ENCODE peak calls at places on chromosomes 11 and 22, in five cellular contexts. M is RWPE1, L is Calu3, H is SK-N-SH, F is Peyer's patch. X is an unnamed sample.
A peak's percentile ranks its signal among the peaks of the same experiment; 100 is the strongest.

GRCh38 chr22:44288951-44289350 is 23.8 kb downstream of the SHISAL1 start:
- DNase-seq in M (no peak), L (no peak), H (no peak), F (no peak), X (no peak)

GRCh38 chr11:46347637-46348311 is 511 bp downstream of the DGKZ start:
- DNase-seq in M (no peak), L (peak; percentile 21), H (peak; percentile 63), F (no peak), X (no peak)

GRCh38 chr11:1756024-1756561 is 5.7 kb upstream of the IFITM10 start:
- DNase-seq in M (no peak), L (no peak), H (no peak), F (no peak), X (no peak)

GRCh38 chr11:45921561-45922424 is 663 bp upstream of the LARGE2 start:
- DNase-seq in M (no peak), L (peak; percentile 84), H (peak; percentile 60), F (peak; percentile 58), X (no peak)

GRCh38 chr22:35967046-35967397 is 61.6 kb downstream of the RBFOX2 start:
- DNase-seq in M (no peak), L (no peak), H (no peak), F (no peak), X (no peak)

GRCh38 chr22:19065298-19065859 is 56.8 kb downstream of the DGCR2 start:
- DNase-seq in M (no peak), L (no peak), H (no peak), F (peak; percentile 11), X (no peak)

GRCh38 chr11:115645631-115646271 is 141.5 kb upstream of the CADM1 start:
- DNase-seq in M (no peak), L (no peak), H (peak; percentile 44), F (no peak), X (no peak)

GRCh38 chr11:1876361-1877063 is 15.2 kb downstream of the PRR33 start:
- DNase-seq in M (peak; percentile 19), L (peak; percentile 72), H (peak; percentile 86), F (peak; percentile 35), X (peak; percentile 46)

GRCh38 chr11:92865352-92865751 is 104.1 kb upstream of the MTNR1B start:
- DNase-seq in M (no peak), L (no peak), H (no peak), F (no peak), X (peak; percentile 21)

GRCh38 chr11:124917115-124917637 is 1.9 kb upstream of the HEPN1 start:
- DNase-seq in M (no peak), L (no peak), H (no peak), F (no peak), X (no peak)

GRCh38 chr11:116861539-116861938 is 24.1 kb upstream of the APOA1 start:
- DNase-seq in M (peak; percentile 26), L (no peak), H (no peak), F (no peak), X (peak; percentile 69)

GRCh38 chr11:105144887-105145286 is 5.3 kb upstream of the CARD18 start:
- DNase-seq in M (peak; percentile 15), L (peak; percentile 1), H (no peak), F (no peak), X (peak; percentile 71)

GRCh38 chr11:75341583-75341982 is 9.9 kb downstream of the ARRB1 start:
- DNase-seq in M (no peak), L (no peak), H (no peak), F (no peak), X (no peak)

GRCh38 chr11:116925050-116925449 is 87.6 kb upstream of the APOA1 start:
- DNase-seq in M (no peak), L (no peak), H (no peak), F (peak; percentile 79), X (no peak)

GRCh38 chr11:125165664-125166346 is 1.3 kb downstream of the PKNOX2 start:
- DNase-seq in M (peak; percentile 8), L (no peak), H (no peak), F (no peak), X (no peak)

GRCh38 chr22:48343461-48343860 is 1484.2 kb downstream of the BRD1 start:
- DNase-seq in M (no peak), L (no peak), H (no peak), F (no peak), X (no peak)

X was measured in epithelial cell of esophagus.